ENCODE peak calls at places on chromosomes 11 and 22, in four cellular contexts. One of them, this sample, is unnamed.

GRCh38 chr11:62402226-62402625 is 16.6 kb upstream of the SCGB1A1 start:
- DNase-seq in IMR-90: no peak
- DNase-seq in cardiac muscle cell: no peak
- DNase-seq in ovary: peak; percentile 83
- DNase-seq in this sample: peak; percentile 20

GRCh38 chr11:128862913-128863660 is 4.0 kb downstream of the KCNJ1 start:
- DNase-seq in IMR-90: peak; percentile 79
- DNase-seq in cardiac muscle cell: peak; percentile 34
- DNase-seq in ovary: no peak
- DNase-seq in this sample: no peak

GRCh38 chr11:22192289-22192641 is 620 bp upstream of the ANO5 start:
- DNase-seq in IMR-90: no peak
- DNase-seq in cardiac muscle cell: no peak
- DNase-seq in ovary: no peak
- DNase-seq in this sample: no peak

GRCh38 chr22:43411040-43411919 is 534 bp upstream of the MPPED1 start:
- DNase-seq in IMR-90: no peak
- DNase-seq in cardiac muscle cell: no peak
- DNase-seq in ovary: no peak
- DNase-seq in this sample: no peak

GRCh38 chr11:37786214-37786755 is 1188.2 kb upstream of the RAG2 start:
- DNase-seq in IMR-90: peak; percentile 74
- DNase-seq in cardiac muscle cell: peak; percentile 49
- DNase-seq in ovary: no peak
- DNase-seq in this sample: no peak

GRCh38 chr11:133842053-133842452 is 3.3 kb downstream of the SPATA19 start:
- DNase-seq in IMR-90: no peak
- DNase-seq in cardiac muscle cell: no peak
- DNase-seq in ovary: no peak
- DNase-seq in this sample: no peak

GRCh38 chr11:61160487-61161189 is 588 bp downstream of the VPS37C start:
- DNase-seq in IMR-90: no peak
- DNase-seq in cardiac muscle cell: no peak
- DNase-seq in ovary: no peak
- DNase-seq in this sample: no peak

GRCh38 chr11:102269927-102270326 is 47.4 kb upstream of the BIRC3 start:
- DNase-seq in IMR-90: peak; percentile 81
- DNase-seq in cardiac muscle cell: no peak
- DNase-seq in ovary: no peak
- DNase-seq in this sample: no peak

GRCh38 chr11:118152552-118153471 is at the start of gene SCN4B:
- DNase-seq in IMR-90: peak; percentile 20
- DNase-seq in cardiac muscle cell: peak; percentile 70
- DNase-seq in ovary: peak; percentile 50
- DNase-seq in this sample: no peak

GRCh38 chr11:35289821-35290220 is 129.5 kb downstream of the SLC1A2 start:
- DNase-seq in IMR-90: peak; percentile 60
- DNase-seq in cardiac muscle cell: peak; percentile 68
- DNase-seq in ovary: no peak
- DNase-seq in this sample: no peak

GRCh38 chr11:107961480-107961879 is 33.2 kb downstream of the RAB39A start:
- DNase-seq in IMR-90: no peak
- DNase-seq in cardiac muscle cell: no peak
- DNase-seq in ovary: no peak
- DNase-seq in this sample: no peak

GRCh38 chr11:67592880-67593624 is 9.4 kb downstream of the GSTP1 start:
- DNase-seq in IMR-90: no peak
- DNase-seq in cardiac muscle cell: no peak
- DNase-seq in ovary: no peak
- DNase-seq in this sample: no peak

GRCh38 chr11:19460718-19461405 is 220.1 kb upstream of the E2F8 start:
- DNase-seq in IMR-90: peak; percentile 15
- DNase-seq in cardiac muscle cell: peak; percentile 48
- DNase-seq in ovary: no peak
- DNase-seq in this sample: no peak

GRCh38 chr11:65793144-65793581 is 6.3 kb downstream of the OVOL1 start:
- DNase-seq in IMR-90: no peak
- DNase-seq in cardiac muscle cell: no peak
- DNase-seq in ovary: no peak
- DNase-seq in this sample: no peak

GRCh38 chr22:19429950-19430889 is 1.3 kb downstream of the HIRA start:
- DNase-seq in IMR-90: peak; percentile 78
- DNase-seq in cardiac muscle cell: peak; percentile 82
- DNase-seq in ovary: no peak
- DNase-seq in this sample: no peak

GRCh38 chr22:19431641-19432091 is at the start of gene HIRA:
- DNase-seq in IMR-90: peak; percentile 66
- DNase-seq in cardiac muscle cell: peak; percentile 84
- DNase-seq in ovary: peak; percentile 70
- DNase-seq in this sample: peak; percentile 89

GRCh38 chr22:19432092-19432844 is at the start of gene MRPL40:
- DNase-seq in IMR-90: peak; percentile 93
- DNase-seq in cardiac muscle cell: peak; percentile 98
- DNase-seq in ovary: peak; percentile 90
- DNase-seq in this sample: peak; percentile 86

GRCh38 chr22:19434829-19435580 is 2.7 kb downstream of the MRPL40 start:
- DNase-seq in IMR-90: no peak
- DNase-seq in cardiac muscle cell: no peak
- DNase-seq in ovary: no peak
- DNase-seq in this sample: no peak

GRCh38 chr22:19430890-19431541 is 517 bp downstream of the HIRA start:
- DNase-seq in IMR-90: peak; percentile 19
- DNase-seq in cardiac muscle cell: peak; percentile 39
- DNase-seq in ovary: peak; percentile 27
- DNase-seq in this sample: no peak
- TF ChIP-seq CTCF in IMR-90: no peak
- TF ChIP-seq CTCF in cardiac muscle cell: peak; percentile 22
- TF ChIP-seq CTCF in ovary: no peak
- TF ChIP-seq CTCF in this sample: no peak

GRCh38 chr11:29656557-29656956 is 360.3 kb downstream of the KCNA4 start:
- DNase-seq in IMR-90: no peak
- DNase-seq in cardiac muscle cell: no peak
- DNase-seq in ovary: no peak
- DNase-seq in this sample: no peak

DNA sequence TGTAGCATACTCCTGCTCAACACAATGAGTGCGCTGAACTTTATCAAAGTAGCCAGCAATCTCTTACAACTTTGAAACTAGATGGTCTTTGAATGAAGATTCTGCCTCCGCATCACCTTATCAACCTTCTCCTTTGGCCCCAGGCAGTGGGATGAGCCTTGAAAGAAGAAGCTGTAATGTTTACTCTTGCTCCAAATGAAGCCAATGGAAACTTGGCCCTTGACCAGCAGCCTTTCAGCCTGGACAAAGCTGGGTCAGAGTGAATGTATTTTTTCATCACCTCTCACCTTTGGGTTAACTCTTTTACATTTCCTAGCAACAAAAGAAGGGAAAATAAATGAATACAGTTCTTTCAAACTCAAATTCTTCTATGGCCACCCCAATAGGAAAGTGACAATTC is 359.1 kb downstream of the KCNA4 start:
- DNase-seq in IMR-90: no peak
- DNase-seq in cardiac muscle cell: no peak
- DNase-seq in ovary: no peak
- DNase-seq in this sample: no peak
- TF ChIP-seq CTCF in IMR-90: no peak
- TF ChIP-seq CTCF in cardiac muscle cell: no peak
- TF ChIP-seq CTCF in ovary: no peak
- TF ChIP-seq CTCF in this sample: no peak

GRCh38 chr11:69328231-69328630 is 34.3 kb downstream of the MYEOV start:
- DNase-seq in IMR-90: no peak
- DNase-seq in cardiac muscle cell: no peak
- DNase-seq in ovary: no peak
- DNase-seq in this sample: no peak
- TF ChIP-seq CTCF in IMR-90: no peak
- TF ChIP-seq CTCF in cardiac muscle cell: no peak
- TF ChIP-seq CTCF in ovary: no peak
- TF ChIP-seq CTCF in this sample: no peak

GRCh38 chr11:32333335-32333991 is 101.9 kb downstream of the WT1 start:
- DNase-seq in IMR-90: peak; percentile 24
- DNase-seq in cardiac muscle cell: peak; percentile 76
- DNase-seq in ovary: peak; percentile 71
- DNase-seq in this sample: no peak

GRCh38 chr11:32332990-32333334 is 102.4 kb downstream of the WT1 start:
- DNase-seq in IMR-90: no peak
- DNase-seq in cardiac muscle cell: no peak
- DNase-seq in ovary: no peak
- DNase-seq in this sample: no peak

GRCh38 chr11:32331792-32332191 is 103.5 kb downstream of the WT1 start:
- DNase-seq in IMR-90: no peak
- DNase-seq in cardiac muscle cell: no peak
- DNase-seq in ovary: no peak
- DNase-seq in this sample: no peak

GRCh38 chr11:32331098-32331497 is 104.2 kb downstream of the WT1 start:
- DNase-seq in IMR-90: no peak
- DNase-seq in cardiac muscle cell: peak; percentile 73
- DNase-seq in ovary: peak; percentile 27
- DNase-seq in this sample: no peak

DNA sequence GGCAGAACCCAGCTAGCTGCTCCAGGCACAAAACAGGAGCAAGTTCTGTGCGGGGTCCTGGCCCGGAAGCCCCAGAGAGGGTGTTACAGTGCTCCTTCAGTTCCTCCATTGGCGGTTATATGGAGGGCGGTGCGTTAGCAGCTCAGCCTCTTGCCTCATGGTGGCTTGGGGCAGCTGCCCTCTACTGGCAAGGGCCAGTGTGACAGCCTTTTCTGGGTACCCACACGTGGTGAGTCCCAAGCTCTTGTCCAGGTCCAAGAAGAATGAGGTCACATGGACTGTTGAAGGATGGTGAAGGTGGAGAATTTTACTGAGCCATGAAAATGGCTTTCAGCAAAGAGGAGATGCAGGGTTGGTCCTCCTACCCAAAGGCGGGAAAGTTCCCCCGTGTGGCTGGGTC is 100.5 kb downstream of the WT1 start:
- DNase-seq in IMR-90: no peak
- DNase-seq in cardiac muscle cell: no peak
- DNase-seq in ovary: no peak
- DNase-seq in this sample: no peak
- TF ChIP-seq CTCF in IMR-90: peak; percentile 4
- TF ChIP-seq CTCF in cardiac muscle cell: peak; percentile 23
- TF ChIP-seq CTCF in ovary: no peak
- TF ChIP-seq CTCF in this sample: no peak

DNA sequence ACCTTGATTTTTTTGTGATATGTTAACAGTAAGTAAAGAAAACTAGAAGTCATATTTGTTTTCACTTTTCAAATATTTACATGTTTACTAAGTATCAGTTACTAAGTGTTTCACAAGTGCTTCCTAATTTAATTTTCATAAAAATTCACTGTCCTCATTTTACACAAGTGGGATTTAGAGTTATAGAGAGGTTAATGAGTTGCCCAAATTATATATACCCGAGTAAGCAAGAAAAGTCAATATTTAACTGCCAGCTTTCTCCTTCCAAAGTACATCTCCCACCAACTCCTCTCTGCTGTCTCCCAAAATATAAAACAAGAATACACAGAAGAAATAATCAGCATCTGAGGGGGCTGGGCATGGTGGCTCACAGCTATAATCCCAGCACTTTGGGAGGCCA is 896.7 kb upstream of the ANO3 start:
- DNase-seq in IMR-90: no peak
- DNase-seq in cardiac muscle cell: no peak
- DNase-seq in ovary: no peak
- DNase-seq in this sample: no peak
- TF ChIP-seq CTCF in IMR-90: no peak
- TF ChIP-seq CTCF in cardiac muscle cell: no peak
- TF ChIP-seq CTCF in ovary: no peak
- TF ChIP-seq CTCF in this sample: no peak